ENCODE peak calls at places on chromosomes 7 and 10, in nine cellular contexts. W is mesothelial cell of epicardium, N is RWPE1, M is choroid plexus epithelial cell, D is suprapubic skin, H is A549, K is ovary, B is AG09319, P is astrocyte. L is an unnamed sample.

GRCh38 chr10:82874671-82875070 is 999.7 kb downstream of the NRG3 start:
- DNase-seq in W (no peak), N (no peak), M (no peak), D (no peak), H (no peak), K (no peak), B (no peak), P (peak), L (no peak)

GRCh38 chr7:41415051-41415450 is 287.8 kb downstream of the INHBA start:
- DNase-seq in W (no peak), N (no peak), M (no peak), D (no peak), H (no peak), K (no peak), B (no peak), P (no peak), L (no peak)

GRCh38 chr10:77575271-77576006 is 62.2 kb downstream of the KCNMA1 start:
- DNase-seq in W (no peak), N (no peak), M (no peak), D (no peak), H (no peak), K (no peak), B (no peak), P (no peak), L (no peak)

GRCh38 chr7:23687011-23687410 is 7.0 kb downstream of the FAM221A start:
- DNase-seq in W (no peak), N (no peak), M (peak), D (no peak), H (no peak), K (no peak), B (no peak), P (no peak), L (no peak)

GRCh38 chr7:28484276-28484675 is 72.0 kb downstream of the CREB5 start:
- DNase-seq in W (no peak), N (no peak), M (no peak), D (no peak), H (no peak), K (no peak), B (no peak), P (peak), L (no peak)

GRCh38 chr7:17184805-17185689 is 113.4 kb upstream of the AHR start:
- DNase-seq in W (no peak), N (no peak), M (peak), D (no peak), H (no peak), K (no peak), B (peak), P (peak), L (peak)

GRCh38 chr7:525740-526139 is 6.1 kb upstream of the PDGFA start:
- DNase-seq in W (no peak), N (peak), M (no peak), D (no peak), H (no peak), K (no peak), B (no peak), P (no peak), L (no peak)

GRCh38 chr7:12391922-12392615 is 11.6 kb downstream of the VWDE start:
- DNase-seq in W (no peak), N (no peak), M (no peak), D (no peak), H (no peak), K (no peak), B (no peak), P (no peak), L (no peak)

GRCh38 chr7:148914208-148914777 is 30.2 kb upstream of the EZH2 start:
- DNase-seq in W (no peak), N (peak), M (peak), D (peak), H (peak), K (peak), B (no peak), P (peak), L (no peak)

DNA sequence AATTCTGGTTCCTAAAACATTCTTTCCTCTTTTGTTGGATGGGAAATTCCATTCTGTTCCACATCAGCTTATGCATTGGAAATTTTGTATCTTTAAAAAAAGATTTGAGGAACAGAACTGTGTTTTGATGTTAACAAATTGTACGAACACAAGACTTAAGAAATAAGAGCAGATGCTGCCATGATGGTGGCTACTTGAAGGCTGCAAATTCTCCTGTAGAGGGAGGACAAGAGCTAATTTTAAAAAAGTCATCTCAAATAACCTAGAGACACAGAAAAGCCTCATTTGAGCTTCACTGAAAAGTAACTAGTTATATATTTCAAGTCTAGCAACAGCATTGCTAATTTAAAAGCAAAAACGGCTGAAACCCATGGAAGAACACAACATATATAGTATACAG is 29.8 kb downstream of the NDUFB2 start:
- DNase-seq in W (no peak), N (no peak), M (peak), D (no peak), H (peak), K (no peak), B (no peak), P (no peak), L (peak)
- TF ChIP-seq CTCF in W (no peak), N (peak), M (peak), D (no peak), H (peak), K (no peak), B (peak), P (peak), L (peak)

GRCh38 chr7:118731854-118732253 is 507.4 kb downstream of the ANKRD7 start:
- DNase-seq in W (no peak), N (no peak), M (no peak), D (no peak), H (peak), K (no peak), B (no peak), P (no peak), L (no peak)
- TF ChIP-seq CTCF in W (no peak), N (no peak), M (no peak), D (no peak), H (no peak), K (no peak), B (no peak), P (no peak), L (no peak)

GRCh38 chr7:8044761-8045430 is 76.3 kb downstream of the GLCCI1 start:
- DNase-seq in W (no peak), N (no peak), M (no peak), D (no peak), H (no peak), K (no peak), B (no peak), P (no peak), L (no peak)
- TF ChIP-seq CTCF in W (no peak), N (no peak), M (no peak), D (no peak), H (no peak), K (no peak), B (no peak), P (no peak), L (no peak)

DNA sequence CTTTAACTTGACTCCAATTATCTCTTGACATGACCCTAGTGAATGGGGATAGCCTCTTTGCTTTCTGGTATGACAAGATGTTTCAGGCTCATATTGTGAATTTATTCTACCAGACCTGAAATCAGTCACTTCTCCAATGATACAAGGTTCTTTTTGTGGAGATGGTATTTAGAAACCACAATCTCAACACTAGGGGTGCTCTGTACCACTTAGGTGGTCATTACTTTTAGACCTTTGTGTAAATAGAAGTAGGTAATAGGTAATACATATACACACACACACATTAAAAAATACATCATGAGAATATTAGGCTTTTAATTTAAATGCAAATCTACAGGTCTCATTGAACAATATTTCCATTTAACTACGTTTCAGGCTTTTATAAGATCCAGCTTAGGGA is 199.0 kb upstream of the RHOBTB1 start:
- DNase-seq in W (no peak), N (no peak), M (no peak), D (no peak), H (no peak), K (no peak), B (no peak), P (no peak), L (no peak)
- TF ChIP-seq CTCF in W (no peak), N (no peak), M (no peak), D (no peak), H (no peak), K (no peak), B (no peak), P (no peak), L (no peak)

DNA sequence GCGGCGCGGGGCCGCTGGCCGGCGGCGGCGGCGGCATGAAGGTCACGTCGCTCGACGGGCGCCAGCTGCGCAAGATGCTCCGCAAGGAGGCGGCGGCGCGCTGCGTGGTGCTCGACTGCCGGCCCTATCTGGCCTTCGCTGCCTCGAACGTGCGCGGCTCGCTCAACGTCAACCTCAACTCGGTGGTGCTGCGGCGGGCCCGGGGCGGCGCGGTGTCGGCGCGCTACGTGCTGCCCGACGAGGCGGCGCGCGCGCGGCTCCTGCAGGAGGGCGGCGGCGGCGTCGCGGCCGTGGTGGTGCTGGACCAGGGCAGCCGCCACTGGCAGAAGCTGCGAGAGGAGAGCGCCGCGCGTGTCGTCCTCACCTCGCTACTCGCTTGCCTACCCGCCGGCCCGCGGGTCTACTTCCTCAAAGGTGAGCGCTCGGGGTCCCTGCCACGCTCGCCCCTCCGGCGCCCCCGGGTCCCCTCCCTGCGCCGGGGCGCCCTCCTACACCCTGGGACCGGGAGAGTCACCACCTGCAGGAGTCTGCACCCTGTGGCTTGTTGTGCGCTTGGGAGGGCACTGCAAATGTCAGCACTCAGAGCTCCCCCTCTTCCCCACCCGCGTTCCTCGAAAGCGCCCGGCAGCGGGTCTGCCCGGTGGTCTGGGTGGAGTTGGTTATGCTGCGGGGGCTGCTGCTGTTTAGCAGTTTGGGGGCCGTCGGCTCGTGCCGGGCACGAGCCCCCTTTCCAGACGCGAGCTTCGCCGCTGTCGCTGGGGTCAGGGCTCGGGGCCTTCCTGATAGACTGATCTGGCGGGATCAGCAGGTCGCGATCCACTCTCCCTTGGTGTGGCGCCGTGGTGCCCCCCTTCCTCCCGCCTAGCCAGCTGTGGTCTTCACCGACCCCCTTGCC is 627 bp downstream of the DUSP5 start:
- DNase-seq in W (peak), N (no peak), M (peak), D (peak), H (peak), K (peak), B (no peak), P (peak), L (no peak)
- TF ChIP-seq CTCF in W (no peak), N (peak), M (no peak), D (no peak), H (no peak), K (no peak), B (no peak), P (no peak), L (no peak)

DNA sequence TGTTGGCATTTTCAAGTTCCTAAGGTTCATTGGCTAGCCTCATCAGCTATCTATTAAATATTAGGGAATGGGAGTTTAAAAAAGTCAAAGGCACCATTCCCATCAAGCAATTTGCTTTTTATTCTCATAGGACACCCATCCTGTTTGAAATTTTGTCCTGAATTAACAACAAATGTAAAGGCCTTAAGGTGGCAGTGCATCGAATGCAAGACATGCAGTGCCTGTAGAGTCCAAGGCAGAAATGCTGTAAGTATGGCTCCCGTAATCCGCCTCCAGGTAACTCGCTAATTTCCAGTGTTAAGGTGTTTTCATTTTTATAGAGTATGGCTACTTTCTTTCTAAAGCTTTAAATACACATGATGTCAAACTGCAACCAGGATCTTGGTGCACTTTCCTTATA is 141.9 kb upstream of the SAMD8 start:
- DNase-seq in W (no peak), N (no peak), M (no peak), D (no peak), H (no peak), K (no peak), B (no peak), P (no peak), L (no peak)
- TF ChIP-seq CTCF in W (no peak), N (no peak), M (no peak), D (no peak), H (no peak), K (no peak), B (no peak), P (no peak), L (no peak)

DNA sequence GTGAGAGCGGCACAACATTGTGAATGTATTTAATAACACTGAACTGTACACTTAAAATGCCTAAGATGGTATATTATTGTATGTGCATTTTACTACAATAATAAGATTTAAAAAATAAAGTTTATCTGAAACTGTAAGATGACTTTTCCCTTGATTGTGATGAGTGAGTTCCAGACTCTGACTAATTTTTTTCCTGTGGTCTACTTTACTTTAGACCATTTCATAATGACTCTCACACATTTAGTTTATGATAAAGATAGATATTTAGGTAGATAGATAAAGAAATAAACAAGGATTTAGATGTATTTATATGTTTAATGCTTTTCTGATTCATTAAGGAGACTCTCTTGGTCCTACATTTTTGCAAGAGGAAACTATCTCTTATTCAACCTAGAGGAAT is 835.9 kb upstream of the SORCS1 start:
- DNase-seq in W (no peak), N (no peak), M (no peak), D (no peak), H (no peak), K (no peak), B (no peak), P (no peak), L (no peak)
- TF ChIP-seq CTCF in W (no peak), N (no peak), M (no peak), D (no peak), H (no peak), K (no peak), B (no peak), P (no peak), L (no peak)

GRCh38 chr7:137751361-137752009 is 95.3 kb downstream of the DGKI start:
- DNase-seq in W (no peak), N (no peak), M (no peak), D (no peak), H (no peak), K (no peak), B (no peak), P (no peak), L (no peak)

GRCh38 chr7:137743021-137743420 is 103.8 kb downstream of the DGKI start:
- DNase-seq in W (no peak), N (no peak), M (no peak), D (no peak), H (no peak), K (no peak), B (no peak), P (no peak), L (no peak)

GRCh38 chr7:137753067-137753466 is 93.7 kb downstream of the DGKI start:
- DNase-seq in W (no peak), N (no peak), M (no peak), D (no peak), H (no peak), K (no peak), B (no peak), P (no peak), L (no peak)

GRCh38 chr7:137742051-137742450 is 104.7 kb downstream of the DGKI start:
- DNase-seq in W (no peak), N (no peak), M (no peak), D (no peak), H (no peak), K (no peak), B (no peak), P (no peak), L (no peak)

GRCh38 chr7:137747359-137748031 is 99.3 kb downstream of the DGKI start:
- DNase-seq in W (no peak), N (no peak), M (no peak), D (no peak), H (no peak), K (no peak), B (no peak), P (no peak), L (no peak)
- TF ChIP-seq CTCF in W (no peak), N (no peak), M (no peak), D (no peak), H (no peak), K (no peak), B (no peak), P (no peak), L (no peak)